ENCODE peak calls at places on chromosomes 2 and 18, in seven cellular contexts. T is fibroblast of lung, L is BE2C, D is AG10803, Q is dorsolateral prefrontal cortex, S is OCI-LY7, V is A549. O is an unnamed sample.

GRCh38 chr2:112230371-112230770 is 24.5 kb downstream of the ZC3H8 start:
- DNase-seq in T (no peak), L (no peak), D (no peak), Q (no peak), S (no peak), V (no peak), O (no peak)

GRCh38 chr2:55441280-55441892 is 21.7 kb upstream of the CCDC88A start:
- DNase-seq in T (no peak), L (no peak), D (no peak), Q (no peak), S (no peak), V (no peak), O (no peak)

GRCh38 chr2:109478906-109479493 is 134.8 kb downstream of the SEPTIN10 start:
- DNase-seq in T (no peak), L (no peak), D (no peak), Q (no peak), S (no peak), V (no peak), O (no peak)

GRCh38 chr2:72921088-72921851 is 4.0 kb downstream of the EMX1 start:
- DNase-seq in T (no peak), L (no peak), D (no peak), Q (no peak), S (no peak), V (no peak), O (no peak)

GRCh38 chr2:75079575-75079974 is 119.7 kb downstream of the TACR1 start:
- DNase-seq in T (no peak), L (no peak), D (no peak), Q (no peak), S (no peak), V (no peak), O (peak; percentile 31)

GRCh38 chr2:12675352-12675795 is 41.4 kb upstream of the TRIB2 start:
- DNase-seq in T (peak; percentile 79), L (peak; percentile 48), D (no peak), Q (no peak), S (no peak), V (no peak), O (peak; percentile 13)

GRCh38 chr2:62774555-62775366 is 69.2 kb downstream of the EHBP1 start:
- DNase-seq in T (peak; percentile 70), L (no peak), D (peak; percentile 43), Q (no peak), S (peak; percentile 47), V (no peak), O (peak; percentile 67)

GRCh38 chr2:156077041-156077735 is 255.3 kb downstream of the NR4A2 start:
- DNase-seq in T (peak; percentile 30), L (no peak), D (no peak), Q (no peak), S (no peak), V (no peak), O (peak; percentile 18)

GRCh38 chr2:201406077-201406662 is 45.1 kb downstream of the TRAK2 start:
- DNase-seq in T (peak; percentile 71), L (no peak), D (peak; percentile 92), Q (no peak), S (no peak), V (no peak), O (peak; percentile 80)

GRCh38 chr2:119756837-119757236 is 2.9 kb upstream of the PTPN4 start:
- DNase-seq in T (peak; percentile 94), L (no peak), D (peak; percentile 65), Q (peak; percentile 69), S (no peak), V (no peak), O (peak; percentile 92)

DNA sequence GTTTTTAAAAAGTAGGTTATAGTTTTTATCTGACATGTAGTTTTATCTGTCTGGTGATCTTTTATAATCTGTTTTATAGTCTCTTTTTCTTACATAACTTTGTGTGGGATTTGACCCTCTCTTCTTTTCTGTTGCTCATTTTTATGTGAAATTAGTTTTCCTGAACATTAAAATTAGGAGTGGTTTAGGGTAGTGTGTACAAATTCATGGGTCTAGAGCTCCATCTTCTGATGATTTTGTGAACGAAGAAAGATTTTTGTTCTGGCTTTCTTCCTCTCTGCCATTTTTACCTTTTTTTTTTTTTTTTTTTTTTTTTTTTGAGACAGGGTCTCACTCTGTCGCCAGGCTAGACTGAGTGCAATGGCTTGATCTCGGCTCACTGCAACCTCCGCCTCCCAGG is 46.6 kb downstream of the SLC30A6 start:
- DNase-seq in T (no peak), L (no peak), D (no peak), Q (no peak), S (peak; percentile 17), V (no peak), O (no peak)
- TF ChIP-seq CTCF in T (peak; percentile 1), L (peak; percentile 6), D (no peak), Q (no peak), S (peak; percentile 55), V (peak; percentile 36), O (no peak)

GRCh38 chr2:33291278-33292013 is 185.0 kb upstream of the RASGRP3 start:
- DNase-seq in T (peak; percentile 98), L (no peak), D (peak; percentile 93), Q (no peak), S (no peak), V (peak; percentile 79), O (peak; percentile 90)

GRCh38 chr2:33292063-33292462 is 184.4 kb upstream of the RASGRP3 start:
- DNase-seq in T (no peak), L (no peak), D (no peak), Q (no peak), S (no peak), V (no peak), O (no peak)

GRCh38 chr2:33297748-33298035 is 178.8 kb upstream of the RASGRP3 start:
- DNase-seq in T (no peak), L (no peak), D (no peak), Q (no peak), S (no peak), V (no peak), O (no peak)

GRCh38 chr2:33289961-33290360 is 186.5 kb upstream of the RASGRP3 start:
- DNase-seq in T (peak; percentile 21), L (no peak), D (no peak), Q (no peak), S (no peak), V (no peak), O (no peak)

DNA sequence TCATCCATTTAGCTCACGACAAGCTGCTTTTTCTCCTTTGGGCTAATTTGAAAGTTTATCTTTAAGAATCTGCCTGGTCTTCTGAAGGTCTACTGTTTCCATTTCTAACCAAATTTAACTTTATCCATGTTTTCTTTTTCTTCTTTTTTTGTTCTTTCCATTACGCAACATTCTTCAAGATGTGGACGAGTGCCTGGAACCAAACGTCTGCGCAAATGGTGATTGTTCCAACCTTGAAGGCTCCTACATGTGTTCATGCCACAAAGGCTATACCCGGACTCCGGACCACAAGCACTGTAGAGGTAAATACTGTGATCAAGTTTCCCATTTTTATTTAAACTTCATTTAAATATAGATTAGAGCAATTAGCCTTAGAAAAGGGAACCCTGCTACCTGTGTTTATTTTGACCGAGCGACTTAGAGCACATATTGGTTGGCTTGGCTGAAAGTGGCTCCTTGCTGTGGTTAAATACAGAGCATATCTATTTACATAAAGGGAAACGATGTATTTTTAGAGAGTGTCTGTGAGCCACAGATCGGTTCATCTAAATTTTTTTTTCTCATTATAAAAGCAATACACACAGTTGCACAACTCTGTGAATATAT is 183.4 kb upstream of the RASGRP3 start:
- DNase-seq in T (peak; percentile 65), L (no peak), D (peak; percentile 44), Q (no peak), S (no peak), V (no peak), O (no peak)
- H3K4me3 ChIP-seq in T (no peak overlapping the region), L (no peak overlapping the region), D (no peak overlapping the region), Q (peak overlapping the region; percentile 8), S (no peak overlapping the region), V (no peak overlapping the region), O (no peak overlapping the region)

DNA sequence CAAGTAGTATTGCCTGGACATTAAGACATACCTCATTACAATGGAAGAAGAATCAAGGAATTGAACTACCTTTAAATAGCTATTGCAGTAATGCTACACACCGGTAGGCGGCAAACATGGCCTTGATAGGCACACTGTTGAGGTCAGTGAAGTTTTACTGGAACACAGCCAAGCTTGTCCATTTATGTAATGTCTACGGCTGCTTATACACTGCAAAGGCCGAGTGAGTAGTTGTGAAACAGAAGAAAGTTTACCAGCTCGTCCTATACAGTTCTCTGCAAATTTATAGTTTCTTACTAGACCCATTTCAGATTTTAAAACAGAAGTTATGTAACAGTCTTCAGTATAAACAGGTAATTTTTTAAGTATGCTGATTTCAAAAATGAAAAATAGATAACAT is 38.8 kb downstream of the PPP4R1 start:
- DNase-seq in T (peak; percentile 92), L (peak; percentile 75), D (peak; percentile 94), Q (no peak), S (peak; percentile 69), V (peak; percentile 44), O (peak; percentile 94)
- TF ChIP-seq CTCF in T (peak; percentile 96), L (peak; percentile 75), D (peak; percentile 87), Q (peak; percentile 79), S (peak; percentile 88), V (peak; percentile 64), O (peak; percentile 88)

DNA sequence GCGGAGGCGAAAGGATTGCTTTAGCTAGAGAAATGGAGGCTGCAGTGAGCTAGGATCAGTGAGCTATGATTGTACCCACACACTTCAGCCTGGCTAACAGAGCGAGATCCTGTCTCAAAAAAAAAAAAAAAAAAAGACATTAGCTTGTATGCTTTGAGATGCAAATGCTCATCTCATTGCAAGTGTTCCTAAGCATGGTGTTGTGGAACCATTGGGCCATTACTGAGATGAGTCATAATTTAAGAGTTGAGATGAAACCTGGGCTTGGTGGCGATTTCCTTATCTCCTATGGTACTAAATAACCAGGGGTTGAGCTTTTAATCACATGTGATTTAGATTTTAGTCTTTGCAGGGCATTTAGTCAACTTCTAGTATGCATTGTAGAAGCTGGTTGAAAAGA is 2.2 kb downstream of the PLEKHA3 start:
- DNase-seq in T (no peak), L (no peak), D (no peak), Q (no peak), S (peak; percentile 32), V (no peak), O (no peak)
- H3K4me3 ChIP-seq in T (peak overlapping the region; percentile 89), L (no peak overlapping the region), D (peak overlapping the region; percentile 18), Q (peak overlapping the region; percentile 89), S (peak overlapping the region; percentile 78), V (no peak overlapping the region), O (no peak overlapping the region)

GRCh38 chr2:30503007-30503691 is 56.1 kb downstream of the LCLAT1 start:
- DNase-seq in T (no peak), L (no peak), D (peak; percentile 24), Q (no peak), S (no peak), V (no peak), O (no peak)
- TF ChIP-seq CTCF in T (peak; percentile 0), L (peak; percentile 45), D (no peak), Q (no peak), S (peak; percentile 59), V (peak; percentile 23), O (peak; percentile 2)

GRCh38 chr2:24409166-24409565 is 48.8 kb upstream of the ITSN2 start:
- DNase-seq in T (no peak), L (no peak), D (no peak), Q (no peak), S (no peak), V (no peak), O (no peak)
- H3K4me3 ChIP-seq in T (no peak overlapping the region), L (no peak overlapping the region), D (no peak overlapping the region), Q (no peak overlapping the region), S (no peak overlapping the region), V (no peak overlapping the region), O (no peak overlapping the region)